ENCODE peak calls at places on chromosomes 4 and X, in four cellular contexts. K is WTC11, F is GM12878, I is K562. M is an unnamed sample.

GRCh38 chrX:150899191-150899757 is 806 bp upstream of the CD99L2 start:
- DNase-seq in K (peak), I (peak), F (no peak), M (no peak)

GRCh38 chr4:189088783-189089182 is 851.9 kb upstream of the FRG1 start:
- DNase-seq in K (no peak), F (no peak), I (no peak), M (no peak)

GRCh38 chr4:183544109-183544508 is 39.3 kb downstream of the ING2 start:
- DNase-seq in I (no peak), F (no peak), K (no peak), M (no peak)

GRCh38 chr4:107689912-107690587 is 30.0 kb downstream of the PAPSS1 start:
- DNase-seq in F (no peak), I (no peak), K (no peak), M (no peak)

GRCh38 chrX:22314692-22315091 is 42.0 kb downstream of the CBLL2 start:
- DNase-seq in F (no peak), I (no peak), K (no peak), M (no peak)

GRCh38 chrX:3145716-3146115 is 104.4 kb downstream of the ARSF start:
- DNase-seq in K (no peak), F (no peak), I (no peak), M (no peak)

GRCh38 chrX:136679581-136679980 is 31.6 kb downstream of the CD40LG start:
- DNase-seq in K (no peak), I (no peak), F (no peak), M (no peak)

GRCh38 chrX:123920065-123920785 is 41.3 kb upstream of the STAG2 start:
- DNase-seq in F (no peak), I (no peak), K (no peak), M (no peak)

GRCh38 chr4:70236125-70236524 is 6.3 kb upstream of the CSN3 start:
- DNase-seq in F (no peak), I (no peak), K (no peak), M (no peak)

GRCh38 chrX:77949840-77950239 is 19.6 kb downstream of the PGAM4 start:
- DNase-seq in K (no peak), I (no peak), F (no peak), M (no peak)

GRCh38 chr4:160406426-160406825 is 1303.5 kb downstream of the RAPGEF2 start:
- DNase-seq in K (no peak), F (no peak), I (no peak), M (no peak)

GRCh38 chr4:113179091-113179490 is 129.6 kb downstream of the ANK2 start:
- DNase-seq in I (no peak), K (no peak), F (no peak), M (no peak)

GRCh38 chrX:149757206-149758067 is 16.4 kb upstream of the HSFX1 start:
- DNase-seq in F (no peak), I (no peak), K (no peak), M (no peak)

GRCh38 chr4:169098054-169098896 is 88.2 kb upstream of the CBR4 start:
- DNase-seq in K (no peak), F (peak), I (no peak), M (no peak)

GRCh38 chrX:136711147-136711546 is 63.2 kb downstream of the CD40LG start:
- DNase-seq in F (no peak), I (no peak), K (peak), M (no peak)

GRCh38 chr4:112885897-112886296 is 163.6 kb upstream of the ANK2 start:
- DNase-seq in K (peak), I (no peak), F (no peak), M (no peak)

GRCh38 chr4:167930171-167930570 is 162.2 kb upstream of the ANXA10 start:
- DNase-seq in F (no peak), I (no peak), K (no peak), M (peak)

GRCh38 chr4:111268769-111269414 is 646.0 kb upstream of the PITX2 start:
- DNase-seq in I (no peak), F (peak), K (no peak), M (no peak)
- TF ChIP-seq CREB1 in I (no peak), F (no peak), K (no peak), M (no peak)

DNA sequence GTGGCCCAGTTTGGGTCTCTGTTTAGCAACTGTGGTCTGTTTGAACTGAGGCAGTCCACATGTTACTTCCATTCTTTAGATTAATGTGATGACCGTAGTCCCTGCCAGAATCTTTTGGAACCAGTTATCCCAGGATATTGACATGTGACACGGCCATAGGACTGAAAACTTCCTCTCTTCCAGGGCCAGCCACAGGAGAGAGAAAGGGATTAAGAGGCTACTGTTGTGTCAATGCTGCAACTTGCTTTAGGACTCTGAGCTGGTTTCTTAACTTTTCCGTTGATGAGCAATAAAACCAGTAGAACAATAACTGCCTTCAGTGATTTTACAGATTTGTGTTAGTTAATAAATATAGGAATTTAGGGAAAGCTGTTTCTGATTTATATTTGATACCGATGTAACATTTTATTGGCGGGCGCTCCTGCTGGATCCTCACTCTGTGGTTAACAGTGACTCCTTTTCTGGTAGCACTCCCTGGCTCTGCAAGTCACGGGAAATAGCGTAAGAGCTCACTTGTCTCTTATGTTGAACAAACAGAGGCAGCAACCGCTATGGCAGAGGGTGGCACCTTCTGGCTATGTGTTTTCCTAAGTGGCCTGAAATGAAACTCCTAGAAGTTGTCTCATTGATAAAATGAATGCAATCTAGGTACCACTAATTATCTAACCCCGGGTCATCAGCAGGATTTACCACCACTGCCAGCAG is 2.5 kb downstream of the TENM3 start:
- DNase-seq in F (no peak), K (no peak), I (no peak), M (no peak)
- TF ChIP-seq CREB1 in F (no peak), K (no peak), I (no peak), M (no peak)

DNA sequence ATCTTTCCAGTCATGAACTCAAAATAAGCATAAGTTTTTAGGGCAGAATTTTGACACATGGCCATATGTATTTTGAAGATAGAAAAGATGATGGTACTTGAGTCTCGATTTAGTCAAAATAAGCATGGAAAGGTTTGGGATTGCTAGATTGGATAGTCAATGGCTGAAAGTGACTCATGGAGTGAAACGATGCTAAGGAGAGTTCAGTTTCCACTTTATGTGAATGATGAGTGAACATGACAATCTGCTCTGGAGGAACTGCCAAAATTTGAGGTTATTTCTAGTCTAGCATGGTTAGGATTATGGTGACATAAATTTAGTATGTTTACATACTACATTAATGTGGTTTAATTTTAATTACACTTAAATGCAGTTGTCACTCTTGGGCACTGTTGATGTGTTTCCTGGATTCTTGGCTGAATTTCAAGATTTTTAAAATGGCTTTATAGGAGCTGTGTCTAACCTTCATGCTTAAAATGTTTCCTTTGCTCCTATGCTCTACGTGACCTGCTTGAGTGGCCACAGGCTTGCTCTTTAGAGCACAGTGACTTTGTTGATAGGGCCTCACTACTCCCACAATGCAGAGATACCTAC is 17.1 kb downstream of the DDX3X start:
- DNase-seq in I (no peak), F (no peak), K (no peak), M (no peak)
- TF ChIP-seq CREB1 in I (no peak), F (no peak), K (no peak), M (no peak)

GRCh38 chr4:49516796-49517195 is 530.7 kb downstream of the CWH43 start:
- DNase-seq in I (no peak), K (no peak), F (no peak), M (no peak)
- TF ChIP-seq CREB1 in I (no peak), K (no peak), F (no peak), M (no peak)

GRCh38 chrX:15301924-15302323 is 13.5 kb downstream of the ASB11 start:
- DNase-seq in K (no peak), I (no peak), F (no peak), M (no peak)
- TF ChIP-seq CREB1 in K (no peak), I (no peak), F (no peak), M (no peak)

DNA sequence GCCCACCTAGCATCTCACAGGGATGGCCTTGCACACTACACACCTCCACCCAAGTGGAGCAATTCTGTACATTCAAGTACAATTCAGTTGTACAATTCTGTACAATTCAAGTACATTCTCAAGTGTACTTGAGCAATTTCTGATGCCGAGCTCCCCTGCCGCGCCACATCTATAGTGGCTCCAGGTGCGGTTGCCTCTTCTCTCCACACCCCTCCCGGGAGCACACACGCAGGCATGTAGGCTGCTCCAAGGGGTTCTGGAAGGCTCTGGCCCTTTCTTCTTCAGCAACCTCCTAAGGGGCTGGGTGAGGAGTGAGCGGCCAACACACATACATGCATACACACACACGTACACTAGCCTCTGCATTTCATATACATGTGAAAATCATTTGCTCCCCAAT is 18.9 kb upstream of the DUSP9 start:
- DNase-seq in K (no peak), I (no peak), F (no peak), M (no peak)
- TF ChIP-seq CREB1 in K (no peak), I (no peak), F (no peak), M (no peak)

GRCh38 chrX:112834016-112834855 is 6.4 kb downstream of the AMOT start:
- DNase-seq in F (no peak), K (no peak), I (no peak), M (no peak)
- TF ChIP-seq CREB1 in F (no peak), K (no peak), I (no peak), M (no peak)

GRCh38 chr4:102503301-102503746 is 2.2 kb downstream of the NFKB1 start:
- DNase-seq in K (no peak), I (no peak), F (no peak), M (no peak)

GRCh38 chr4:102504941-102505340 is 3.8 kb downstream of the NFKB1 start:
- DNase-seq in F (no peak), K (no peak), I (no peak), M (no peak)

GRCh38 chr4:102501635-102502382 is 650 bp downstream of the NFKB1 start:
- DNase-seq in K (no peak), F (peak), I (peak), M (no peak)

GRCh38 chr4:102505708-102506107 is 4.5 kb downstream of the NFKB1 start:
- DNase-seq in I (no peak), K (no peak), F (no peak), M (no peak)

GRCh38 chr4:102503831-102504786 is 3.0 kb downstream of the NFKB1 start:
- DNase-seq in F (no peak), K (no peak), I (no peak), M (no peak)
- TF ChIP-seq CREB1 in F (no peak), K (no peak), I (no peak), M (no peak)

GRCh38 chr4:153335665-153336064 is 8.8 kb upstream of the MND1 start:
- DNase-seq in F (no peak), K (no peak), I (no peak), M (no peak)

GRCh38 chr4:153333874-153334273 is 10.6 kb upstream of the MND1 start:
- DNase-seq in F (no peak), K (no peak), I (no peak), M (no peak)

GRCh38 chr4:153341575-153342090 is 2.9 kb upstream of the MND1 start:
- DNase-seq in I (no peak), F (no peak), K (no peak), M (no peak)

GRCh38 chr4:153332936-153333335 is 11.6 kb upstream of the MND1 start:
- DNase-seq in K (no peak), F (no peak), I (no peak), M (no peak)

GRCh38 chr4:153337686-153338085 is 6.8 kb upstream of the MND1 start:
- DNase-seq in I (no peak), K (no peak), F (no peak), M (no peak)
- TF ChIP-seq CREB1 in I (no peak), K (no peak), F (no peak), M (no peak)

GRCh38 chr4:86557526-86557925 is 36.6 kb upstream of the PTPN13 start:
- DNase-seq in F (no peak), I (no peak), K (no peak), M (no peak)
- TF ChIP-seq CREB1 in F (peak), I (no peak), K (no peak), M (no peak)

M was measured in H1.